ENCODE peak calls at places on chromosomes 4 and X, in ten cellular contexts. One of them, this sample, is unnamed.

GRCh38 chr4:71187399-71188196 is 151.2 kb upstream of the SLC4A4 start:
- DNase-seq in NCI-H1105: no peak
- DNase-seq in T follicular helper cell: no peak
- DNase-seq in NCI-H187 treated with DMSO at 0.1 percent for 48 hours: no peak
- DNase-seq in activated naive CD8-positive, alpha-beta T cell treated with anti-CD3 and anti-CD28 coated beads for 36 hours: peak; percentile 10
- DNase-seq in activated T-helper 1 cell treated with anti-CD3 and anti-CD28 coated beads, Interleukin-2, amount 50 U/mL, for 16 hours: no peak
- DNase-seq in SW480: peak; percentile 11
- DNase-seq in astrocyte of the spinal cord: peak; percentile 62
- DNase-seq in heart right ventricle: peak; percentile 16
- DNase-seq in KG1: peak; percentile 20
- DNase-seq in this sample: no peak

GRCh38 chr4:81754169-81754568 is 282.5 kb upstream of the RASGEF1B start:
- DNase-seq in NCI-H1105: no peak
- DNase-seq in T follicular helper cell: no peak
- DNase-seq in NCI-H187 treated with DMSO at 0.1 percent for 48 hours: no peak
- DNase-seq in activated naive CD8-positive, alpha-beta T cell treated with anti-CD3 and anti-CD28 coated beads for 36 hours: no peak
- DNase-seq in activated T-helper 1 cell treated with anti-CD3 and anti-CD28 coated beads, Interleukin-2, amount 50 U/mL, for 16 hours: no peak
- DNase-seq in SW480: no peak
- DNase-seq in astrocyte of the spinal cord: no peak
- DNase-seq in heart right ventricle: no peak
- DNase-seq in KG1: no peak
- DNase-seq in this sample: no peak

GRCh38 chrX:84469226-84469625 is 33.0 kb downstream of the HDX start:
- DNase-seq in NCI-H1105: peak; percentile 12
- DNase-seq in T follicular helper cell: no peak
- DNase-seq in NCI-H187 treated with DMSO at 0.1 percent for 48 hours: no peak
- DNase-seq in activated naive CD8-positive, alpha-beta T cell treated with anti-CD3 and anti-CD28 coated beads for 36 hours: no peak
- DNase-seq in activated T-helper 1 cell treated with anti-CD3 and anti-CD28 coated beads, Interleukin-2, amount 50 U/mL, for 16 hours: no peak
- DNase-seq in SW480: no peak
- DNase-seq in astrocyte of the spinal cord: peak; percentile 53
- DNase-seq in heart right ventricle: no peak
- DNase-seq in KG1: no peak
- DNase-seq in this sample: no peak

GRCh38 chr4:107876096-107876495 is 51.4 kb downstream of the SGMS2 start:
- DNase-seq in NCI-H1105: no peak
- DNase-seq in T follicular helper cell: no peak
- DNase-seq in NCI-H187 treated with DMSO at 0.1 percent for 48 hours: no peak
- DNase-seq in activated naive CD8-positive, alpha-beta T cell treated with anti-CD3 and anti-CD28 coated beads for 36 hours: no peak
- DNase-seq in activated T-helper 1 cell treated with anti-CD3 and anti-CD28 coated beads, Interleukin-2, amount 50 U/mL, for 16 hours: no peak
- DNase-seq in SW480: no peak
- DNase-seq in astrocyte of the spinal cord: no peak
- DNase-seq in heart right ventricle: no peak
- DNase-seq in KG1: no peak
- DNase-seq in this sample: no peak

GRCh38 chrX:55357236-55357635 is 92.5 kb upstream of the PAGE3 start:
- DNase-seq in NCI-H1105: no peak
- DNase-seq in T follicular helper cell: no peak
- DNase-seq in NCI-H187 treated with DMSO at 0.1 percent for 48 hours: no peak
- DNase-seq in activated naive CD8-positive, alpha-beta T cell treated with anti-CD3 and anti-CD28 coated beads for 36 hours: no peak
- DNase-seq in activated T-helper 1 cell treated with anti-CD3 and anti-CD28 coated beads, Interleukin-2, amount 50 U/mL, for 16 hours: no peak
- DNase-seq in SW480: no peak
- DNase-seq in astrocyte of the spinal cord: no peak
- DNase-seq in heart right ventricle: no peak
- DNase-seq in KG1: no peak
- DNase-seq in this sample: no peak

GRCh38 chr4:6727943-6728250 is 11.9 kb downstream of the BLOC1S4 start:
- DNase-seq in NCI-H1105: no peak
- DNase-seq in T follicular helper cell: no peak
- DNase-seq in NCI-H187 treated with DMSO at 0.1 percent for 48 hours: no peak
- DNase-seq in activated naive CD8-positive, alpha-beta T cell treated with anti-CD3 and anti-CD28 coated beads for 36 hours: no peak
- DNase-seq in activated T-helper 1 cell treated with anti-CD3 and anti-CD28 coated beads, Interleukin-2, amount 50 U/mL, for 16 hours: no peak
- DNase-seq in SW480: no peak
- DNase-seq in astrocyte of the spinal cord: peak; percentile 34
- DNase-seq in heart right ventricle: no peak
- DNase-seq in KG1: no peak
- DNase-seq in this sample: no peak

GRCh38 chrX:153845195-153845594 is 14.9 kb upstream of the PDZD4 start:
- DNase-seq in NCI-H1105: no peak
- DNase-seq in T follicular helper cell: no peak
- DNase-seq in NCI-H187 treated with DMSO at 0.1 percent for 48 hours: no peak
- DNase-seq in activated naive CD8-positive, alpha-beta T cell treated with anti-CD3 and anti-CD28 coated beads for 36 hours: no peak
- DNase-seq in activated T-helper 1 cell treated with anti-CD3 and anti-CD28 coated beads, Interleukin-2, amount 50 U/mL, for 16 hours: no peak
- DNase-seq in SW480: no peak
- DNase-seq in astrocyte of the spinal cord: no peak
- DNase-seq in heart right ventricle: no peak
- DNase-seq in KG1: no peak
- DNase-seq in this sample: no peak

GRCh38 chrX:102067966-102068723 is 57.3 kb upstream of the TCEAL2 start:
- DNase-seq in NCI-H1105: peak; percentile 23
- DNase-seq in T follicular helper cell: no peak
- DNase-seq in NCI-H187 treated with DMSO at 0.1 percent for 48 hours: no peak
- DNase-seq in activated naive CD8-positive, alpha-beta T cell treated with anti-CD3 and anti-CD28 coated beads for 36 hours: no peak
- DNase-seq in activated T-helper 1 cell treated with anti-CD3 and anti-CD28 coated beads, Interleukin-2, amount 50 U/mL, for 16 hours: no peak
- DNase-seq in SW480: peak; percentile 22
- DNase-seq in astrocyte of the spinal cord: peak; percentile 10
- DNase-seq in heart right ventricle: no peak
- DNase-seq in KG1: no peak
- DNase-seq in this sample: no peak

GRCh38 chr4:54742636-54743399 is 85.1 kb downstream of the KIT start:
- DNase-seq in NCI-H1105: no peak
- DNase-seq in T follicular helper cell: no peak
- DNase-seq in NCI-H187 treated with DMSO at 0.1 percent for 48 hours: no peak
- DNase-seq in activated naive CD8-positive, alpha-beta T cell treated with anti-CD3 and anti-CD28 coated beads for 36 hours: no peak
- DNase-seq in activated T-helper 1 cell treated with anti-CD3 and anti-CD28 coated beads, Interleukin-2, amount 50 U/mL, for 16 hours: no peak
- DNase-seq in SW480: no peak
- DNase-seq in astrocyte of the spinal cord: no peak
- DNase-seq in heart right ventricle: no peak
- DNase-seq in KG1: no peak
- DNase-seq in this sample: no peak

GRCh38 chr4:5710962-5711478 is at the start of gene EVC:
- DNase-seq in NCI-H1105: peak; percentile 3
- DNase-seq in T follicular helper cell: no peak
- DNase-seq in NCI-H187 treated with DMSO at 0.1 percent for 48 hours: no peak
- DNase-seq in activated naive CD8-positive, alpha-beta T cell treated with anti-CD3 and anti-CD28 coated beads for 36 hours: no peak
- DNase-seq in activated T-helper 1 cell treated with anti-CD3 and anti-CD28 coated beads, Interleukin-2, amount 50 U/mL, for 16 hours: no peak
- DNase-seq in SW480: no peak
- DNase-seq in astrocyte of the spinal cord: peak; percentile 81
- DNase-seq in heart right ventricle: peak; percentile 85
- DNase-seq in KG1: no peak
- DNase-seq in this sample: no peak